ENCODE peak calls at places on chromosome 18, in nine cellular contexts. F is HCT116, N is cardiac fibroblast, H is GM13977, R is MCF 10A, J is HL-60, Y is RWPE1, Q is fibroblast of mammary gland, U is H9. G is an unnamed sample.

GRCh38 chr18:9714832-9715343 is 6.8 kb downstream of the RAB31 start:
- DNase-seq in F (no peak), N (no peak), H (no peak), R (no peak), J (no peak), Y (no peak), Q (no peak), U (no peak), G (no peak)

GRCh38 chr18:49319590-49319989 is 140.9 kb downstream of the DYM start:
- DNase-seq in F (no peak), N (no peak), H (no peak), R (no peak), J (no peak), Y (no peak), Q (peak), U (peak), G (no peak)

GRCh38 chr18:57062841-57063240 is 84.0 kb upstream of the BOD1L2 start:
- DNase-seq in F (no peak), N (no peak), H (no peak), R (no peak), J (no peak), Y (no peak), Q (no peak), U (peak), G (no peak)

GRCh38 chr18:28062446-28062845 is 114.5 kb downstream of the CDH2 start:
- DNase-seq in F (no peak), N (peak), H (no peak), R (peak), J (no peak), Y (no peak), Q (peak), U (no peak), G (no peak)

GRCh38 chr18:25053484-25053883 is 298.5 kb downstream of the ZNF521 start:
- DNase-seq in F (no peak), N (no peak), H (no peak), R (no peak), J (no peak), Y (no peak), Q (peak), U (no peak), G (no peak)

GRCh38 chr18:36706313-36706881 is 122.4 kb downstream of the TPGS2 start:
- DNase-seq in F (no peak), N (peak), H (no peak), R (no peak), J (no peak), Y (no peak), Q (peak), U (no peak), G (no peak)

GRCh38 chr18:36296591-36297418 is 708 bp upstream of the FHOD3 start:
- DNase-seq in F (peak), N (peak), H (peak), R (peak), J (no peak), Y (peak), Q (peak), U (peak), G (peak)

GRCh38 chr18:35680139-35680551 is 98.6 kb downstream of the GALNT1 start:
- DNase-seq in F (no peak), N (peak), H (no peak), R (no peak), J (no peak), Y (no peak), Q (no peak), U (no peak), G (no peak)

GRCh38 chr18:68033466-68033865 is 516.9 kb upstream of the DSEL start:
- DNase-seq in F (no peak), N (peak), H (no peak), R (peak), J (no peak), Y (no peak), Q (peak), U (no peak), G (no peak)

GRCh38 chr18:48929951-48930713 is 20.6 kb downstream of the SMAD7 start:
- DNase-seq in F (no peak), N (peak), H (no peak), R (no peak), J (no peak), Y (no peak), Q (peak), U (no peak), G (no peak)

GRCh38 chr18:27143580-27144287 is 41.4 kb downstream of the CHST9 start:
- DNase-seq in F (no peak), N (no peak), H (no peak), R (no peak), J (no peak), Y (no peak), Q (no peak), U (no peak), G (no peak)

GRCh38 chr18:9615973-9616559 is 1.7 kb upstream of the PPP4R1 start:
- DNase-seq in F (no peak), N (peak), H (no peak), R (no peak), J (no peak), Y (no peak), Q (peak), U (no peak), G (peak)

GRCh38 chr18:2686349-2686968 is 30.9 kb downstream of the SMCHD1 start:
- DNase-seq in F (no peak), N (no peak), H (no peak), R (no peak), J (no peak), Y (no peak), Q (no peak), U (no peak), G (no peak)

GRCh38 chr18:48663931-48664847 is 125.4 kb downstream of the CTIF start:
- DNase-seq in F (no peak), N (peak), H (peak), R (peak), J (peak), Y (peak), Q (peak), U (peak), G (peak)

GRCh38 chr18:47050468-47050867 is 15.0 kb upstream of the ELOA2 start:
- DNase-seq in F (peak), N (peak), H (peak), R (peak), J (peak), Y (peak), Q (peak), U (no peak), G (peak)

GRCh38 chr18:45528712-45529336 is 86.5 kb upstream of the SLC14A2 start:
- DNase-seq in F (no peak), N (no peak), H (no peak), R (peak), J (no peak), Y (no peak), Q (no peak), U (no peak), G (no peak)

GRCh38 chr18:77635441-77635840 is 385.8 kb downstream of the GALR1 start:
- DNase-seq in F (no peak), N (no peak), H (no peak), R (no peak), J (no peak), Y (no peak), Q (peak), U (no peak), G (no peak)

GRCh38 chr18:69727912-69728572 is 219.6 kb downstream of the CD226 start:
- DNase-seq in F (no peak), N (no peak), H (no peak), R (no peak), J (no peak), Y (no peak), Q (no peak), U (no peak), G (no peak)

GRCh38 chr18:36127866-36128845 is 984 bp downstream of the SLC39A6 start:
- DNase-seq in F (no peak), N (peak), H (no peak), R (peak), J (no peak), Y (peak), Q (peak), U (peak), G (no peak)

GRCh38 chr18:9684901-9685738 is 23.0 kb upstream of the RAB31 start:
- DNase-seq in F (no peak), N (peak), H (no peak), R (peak), J (no peak), Y (no peak), Q (peak), U (no peak), G (no peak)

GRCh38 chr18:61882296-61883004 is 10.4 kb downstream of the RNF152 start:
- DNase-seq in F (no peak), N (peak), H (no peak), R (no peak), J (no peak), Y (no peak), Q (no peak), U (no peak), G (no peak)

GRCh38 chr18:37538526-37539205 is 26.9 kb downstream of the CELF4 start:
- DNase-seq in F (no peak), N (no peak), H (no peak), R (no peak), J (no peak), Y (no peak), Q (no peak), U (no peak), G (no peak)

GRCh38 chr18:55763298-55763697 is 175.3 kb upstream of the TCF4 start:
- DNase-seq in F (no peak), N (peak), H (no peak), R (no peak), J (no peak), Y (no peak), Q (peak), U (no peak), G (no peak)

GRCh38 chr18:24209558-24209957 is 70.7 kb downstream of the CABYR start:
- DNase-seq in F (peak), N (no peak), H (no peak), R (no peak), J (no peak), Y (no peak), Q (no peak), U (no peak), G (no peak)

GRCh38 chr18:6917082-6917481 is 187.6 kb downstream of the ARHGAP28 start:
- DNase-seq in F (no peak), N (peak), H (no peak), R (peak), J (no peak), Y (no peak), Q (peak), U (no peak), G (no peak)

GRCh38 chr18:44548291-44549221 is 132.1 kb upstream of the SETBP1 start:
- DNase-seq in F (no peak), N (peak), H (no peak), R (no peak), J (peak), Y (no peak), Q (peak), U (no peak), G (no peak)

GRCh38 chr18:44917184-44917864 is 236.6 kb downstream of the SETBP1 start:
- DNase-seq in F (no peak), N (no peak), H (no peak), R (no peak), J (no peak), Y (no peak), Q (no peak), U (no peak), G (no peak)

GRCh38 chr18:30512872-30513271 is 529.7 kb downstream of the DSC3 start:
- DNase-seq in F (no peak), N (no peak), H (no peak), R (no peak), J (no peak), Y (no peak), Q (no peak), U (no peak), G (no peak)

GRCh38 chr18:57052759-57053158 is 94.1 kb upstream of the BOD1L2 start:
- DNase-seq in F (no peak), N (no peak), H (no peak), R (no peak), J (no peak), Y (no peak), Q (no peak), U (no peak), G (no peak)

GRCh38 chr18:73752965-73753364 is 394.7 kb downstream of the FBXO15 start:
- DNase-seq in F (no peak), N (peak), H (no peak), R (peak), J (no peak), Y (no peak), Q (peak), U (no peak), G (no peak)

GRCh38 chr18:57807336-57808117 is 4.4 kb upstream of the ATP8B1 start:
- DNase-seq in F (no peak), N (peak), H (no peak), R (no peak), J (no peak), Y (no peak), Q (peak), U (no peak), G (no peak)

GRCh38 chr18:24982831-24983230 is 369.1 kb downstream of the ZNF521 start:
- DNase-seq in F (no peak), N (no peak), H (no peak), R (no peak), J (no peak), Y (no peak), Q (peak), U (no peak), G (no peak)

GRCh38 chr18:59060540-59060939 is 79.1 kb upstream of the SEC11C start:
- DNase-seq in F (no peak), N (no peak), H (no peak), R (no peak), J (no peak), Y (no peak), Q (no peak), U (no peak), G (no peak)

GRCh38 chr18:73254564-73254963 is 386.8 kb upstream of the NETO1 start:
- DNase-seq in F (no peak), N (no peak), H (no peak), R (no peak), J (no peak), Y (no peak), Q (no peak), U (no peak), G (no peak)

GRCh38 chr18:5543854-5544389 is at the start of gene EPB41L3:
- DNase-seq in F (no peak), N (peak), H (no peak), R (no peak), J (peak), Y (no peak), Q (peak), U (peak), G (no peak)

GRCh38 chr18:49788327-49788908 is 24.9 kb downstream of the ACAA2 start:
- DNase-seq in F (no peak), N (peak), H (no peak), R (no peak), J (no peak), Y (no peak), Q (peak), U (no peak), G (no peak)

GRCh38 chr18:61946449-61946848 is 53.6 kb upstream of the RNF152 start:
- DNase-seq in F (no peak), N (peak), H (no peak), R (no peak), J (no peak), Y (no peak), Q (peak), U (no peak), G (no peak)

GRCh38 chr18:74789078-74789477 is 191.4 kb downstream of the ZNF407 start:
- DNase-seq in F (no peak), N (no peak), H (no peak), R (no peak), J (no peak), Y (no peak), Q (no peak), U (no peak), G (no peak)

GRCh38 chr18:76436342-76436741 is 58.7 kb downstream of the ZNF516 start:
- DNase-seq in F (no peak), N (no peak), H (no peak), R (no peak), J (no peak), Y (no peak), Q (no peak), U (no peak), G (no peak)

GRCh38 chr18:76433788-76434187 is 61.3 kb downstream of the ZNF516 start:
- DNase-seq in F (no peak), N (no peak), H (no peak), R (no peak), J (no peak), Y (no peak), Q (no peak), U (no peak), G (no peak)

GRCh38 chr18:76434452-76434851 is 60.6 kb downstream of the ZNF516 start:
- DNase-seq in F (no peak), N (no peak), H (no peak), R (no peak), J (no peak), Y (no peak), Q (no peak), U (no peak), G (no peak)

GRCh38 chr18:76437011-76437410 is 58.0 kb downstream of the ZNF516 start:
- DNase-seq in F (no peak), N (no peak), H (no peak), R (no peak), J (no peak), Y (no peak), Q (no peak), U (peak), G (no peak)

GRCh38 chr18:76435321-76435989 is 59.6 kb downstream of the ZNF516 start:
- DNase-seq in F (no peak), N (no peak), H (no peak), R (no peak), J (no peak), Y (no peak), Q (no peak), U (no peak), G (no peak)
- TF ChIP-seq CTCF in F (no peak), N (no peak), H (no peak), R (no peak), J (no peak), Y (no peak), Q (peak), U (peak), G (no peak)

DNA sequence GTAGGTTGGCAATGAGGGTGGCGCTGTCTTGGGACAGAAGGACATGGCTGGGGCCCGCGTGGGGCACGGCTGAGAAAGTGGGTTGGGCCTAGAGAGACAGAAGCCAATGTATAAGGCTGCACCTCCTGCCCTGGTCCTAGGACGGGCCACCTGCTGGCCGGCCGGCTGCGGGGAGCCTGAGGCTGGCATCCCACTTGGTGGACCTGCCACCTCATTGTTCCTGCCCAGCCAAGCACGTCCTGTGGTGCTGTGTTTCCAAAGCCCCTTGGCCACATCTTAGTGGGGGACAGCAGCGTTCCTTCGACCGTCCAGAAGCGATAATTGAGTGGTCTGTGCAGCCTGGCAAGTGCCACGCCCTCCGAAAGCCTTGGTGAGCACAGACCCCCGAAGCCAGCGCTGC is 223.9 kb downstream of the LDLRAD4 start:
- DNase-seq in F (no peak), N (no peak), H (no peak), R (no peak), J (no peak), Y (no peak), Q (no peak), U (no peak), G (no peak)
- TF ChIP-seq CTCF in F (no peak), N (no peak), H (no peak), R (no peak), J (no peak), Y (no peak), Q (no peak), U (no peak), G (no peak)

DNA sequence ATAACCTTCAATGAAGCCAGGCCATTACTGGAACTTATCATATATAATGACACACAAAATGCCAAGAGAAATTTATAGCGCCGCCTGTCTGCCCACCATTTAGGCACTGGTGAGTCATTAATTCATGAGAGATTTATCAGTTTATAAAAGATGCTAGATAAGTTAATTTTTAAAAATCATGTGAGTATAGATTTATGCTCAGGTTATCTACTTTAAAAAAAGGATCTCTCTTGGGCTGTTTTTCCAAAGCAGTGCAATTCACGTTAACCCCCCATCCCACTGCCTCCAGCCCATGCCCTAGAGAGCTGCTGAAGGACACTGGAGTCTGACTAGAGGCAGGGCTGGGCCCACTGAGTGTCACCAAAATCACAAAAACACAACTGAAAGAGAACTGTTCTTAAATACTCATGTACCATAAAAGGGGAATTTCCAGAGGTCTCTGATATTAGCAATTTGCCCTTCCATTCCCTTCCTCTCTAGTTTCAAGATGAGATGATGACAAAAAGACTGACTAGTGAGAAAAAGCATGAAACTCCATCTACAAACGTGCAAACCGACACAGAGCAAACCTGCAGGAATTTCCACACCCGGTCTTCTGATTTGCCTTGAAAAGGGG is 160.8 kb downstream of the BCL2 start:
- DNase-seq in F (no peak), N (no peak), H (peak), R (no peak), J (no peak), Y (no peak), Q (no peak), U (no peak), G (peak)
- TF ChIP-seq CTCF in F (no peak), N (no peak), H (peak), R (no peak), J (no peak), Y (no peak), Q (no peak), U (no peak), G (no peak)

DNA sequence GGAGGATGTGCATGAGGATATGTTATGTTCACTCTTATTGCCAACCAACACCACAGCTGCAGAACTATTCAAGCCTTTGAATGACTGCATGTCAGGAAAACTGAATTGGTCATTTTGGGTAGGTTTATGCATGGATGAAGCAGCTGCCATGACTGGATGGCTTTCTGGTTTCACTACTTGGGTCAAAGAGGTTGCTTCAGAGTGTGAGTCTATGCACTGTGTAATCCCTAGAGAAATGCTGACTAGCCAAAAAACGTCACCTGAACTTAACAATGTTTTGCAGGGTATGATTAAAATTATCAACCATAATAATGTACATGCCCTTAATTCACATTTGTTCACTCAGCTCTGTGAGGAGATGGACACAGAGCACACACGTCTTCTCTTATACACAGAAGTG is 206.7 kb upstream of the RBBP8 start:
- DNase-seq in F (no peak), N (no peak), H (no peak), R (no peak), J (no peak), Y (no peak), Q (no peak), U (no peak), G (no peak)
- TF ChIP-seq CTCF in F (no peak), N (no peak), H (no peak), R (no peak), J (no peak), Y (no peak), Q (no peak), U (no peak), G (no peak)